ENCODE peak calls at places on chromosomes 16 and 17, in eight cellular contexts. A is cardiac muscle cell, K is SJCRH30, H is kidney epithelial cell, D is tibial artery, L is aorta, C is SK-N-SH, E is fibroblast of the aortic adventitia. P is an unnamed sample.

GRCh38 chr16:50666658-50667496 is 14.2 kb downstream of the SNX20 start:
- DNase-seq in L (peak; percentile 71), H (no peak), K (peak; percentile 43), E (no peak), C (no peak), D (no peak), A (no peak), P (no peak)

GRCh38 chr16:16042076-16042475 is 92.7 kb downstream of the ABCC1 start:
- DNase-seq in C (peak; percentile 71), K (peak; percentile 65), D (no peak), A (peak; percentile 49), H (no peak), L (no peak), E (peak; percentile 75), P (no peak)

GRCh38 chr16:82368041-82368440 is 198.0 kb upstream of the MPHOSPH6 start:
- DNase-seq in D (no peak), H (no peak), E (peak; percentile 2), C (peak; percentile 61), K (peak; percentile 29), L (no peak), A (peak; percentile 44), P (no peak)

GRCh38 chr16:12899529-12900168 is 1.7 kb upstream of the SHISA9 start:
- DNase-seq in A (no peak), D (no peak), E (no peak), L (no peak), K (no peak), H (no peak), C (no peak), P (no peak)

GRCh38 chr17:41734139-41734948 is at the start of gene HAP1:
- DNase-seq in K (no peak), A (peak; percentile 63), L (peak; percentile 83), C (peak; percentile 83), D (no peak), H (no peak), E (peak; percentile 13), P (peak; percentile 32)

GRCh38 chr17:34082404-34082803 is 172.7 kb upstream of the CCL2 start:
- DNase-seq in L (no peak), K (no peak), D (no peak), H (no peak), C (no peak), E (no peak), A (no peak), P (no peak)

GRCh38 chr17:78734841-78735641 is 47.0 kb downstream of the CYTH1 start:
- DNase-seq in H (no peak), L (no peak), A (no peak), E (no peak), D (no peak), K (no peak), C (no peak), P (no peak)

GRCh38 chr16:13168091-13168572 is 266.7 kb downstream of the SHISA9 start:
- DNase-seq in H (peak; percentile 56), D (no peak), A (no peak), C (peak; percentile 2), E (no peak), L (no peak), K (peak; percentile 2), P (no peak)

GRCh38 chr17:16281351-16281750 is 64.3 kb downstream of the PIGL start:
- DNase-seq in K (no peak), A (no peak), C (no peak), D (no peak), E (peak; percentile 92), L (no peak), H (no peak), P (no peak)

GRCh38 chr16:67545665-67546024 is 16.7 kb upstream of the CTCF start:
- DNase-seq in K (no peak), L (peak; percentile 66), H (no peak), E (no peak), D (no peak), C (no peak), A (no peak), P (no peak)

GRCh38 chr17:60989439-60989838 is 311.8 kb downstream of the BCAS3 start:
- DNase-seq in E (no peak), K (no peak), H (no peak), C (peak; percentile 32), A (no peak), L (no peak), D (no peak), P (no peak)

GRCh38 chr17:79842136-79842655 is 3.0 kb upstream of the CBX4 start:
- DNase-seq in C (no peak), L (no peak), A (no peak), E (no peak), H (no peak), K (no peak), D (no peak), P (peak; percentile 46)

GRCh38 chr17:47188266-47188665 is 829 bp downstream of the CDC27 start:
- DNase-seq in E (peak; percentile 65), D (no peak), A (no peak), H (no peak), C (peak; percentile 42), L (no peak), K (peak; percentile 56), P (no peak)

GRCh38 chr17:52709724-52710123 is 551.2 kb upstream of the CA10 start:
- DNase-seq in E (no peak), C (no peak), D (no peak), K (no peak), H (no peak), L (peak; percentile 51), A (no peak), P (no peak)

GRCh38 chr17:3660311-3660891 is 8.0 kb downstream of the TAX1BP3 start:
- DNase-seq in D (no peak), A (peak; percentile 56), K (no peak), H (no peak), L (no peak), C (no peak), E (no peak), P (peak; percentile 45)

GRCh38 chr17:51059781-51060180 is 60.9 kb downstream of the SPAG9 start:
- DNase-seq in H (no peak), E (peak; percentile 60), A (no peak), K (no peak), C (no peak), L (no peak), D (no peak), P (no peak)

GRCh38 chr16:53058441-53058840 is 3.6 kb downstream of the CHD9 start:
- DNase-seq in D (no peak), E (no peak), A (no peak), H (no peak), K (no peak), L (no peak), C (no peak), P (no peak)

GRCh38 chr16:86942469-86943175 is 364.3 kb downstream of the FOXL1 start:
- DNase-seq in K (no peak), E (no peak), L (peak; percentile 50), A (no peak), H (no peak), D (no peak), C (no peak), P (no peak)

GRCh38 chr16:78770353-78771091 is 671.1 kb downstream of the WWOX start:
- DNase-seq in A (peak; percentile 70), H (no peak), C (peak; percentile 81), E (no peak), D (peak; percentile 67), K (peak; percentile 68), L (peak; percentile 90), P (peak; percentile 87)

GRCh38 chr16:80996688-80997138 is 10.0 kb downstream of the CMC2 start:
- DNase-seq in A (no peak), K (no peak), D (no peak), E (no peak), C (no peak), L (no peak), H (no peak), P (no peak)

GRCh38 chr16:81000873-81001272 is 5.8 kb downstream of the CMC2 start:
- DNase-seq in E (no peak), C (no peak), K (no peak), D (no peak), A (no peak), L (no peak), H (no peak), P (no peak)

GRCh38 chr16:80994451-80994850 is 12.2 kb downstream of the CMC2 start:
- DNase-seq in L (no peak), H (no peak), E (peak; percentile 76), C (no peak), A (no peak), K (no peak), D (no peak), P (no peak)

GRCh38 chr16:80997964-80998620 is 8.6 kb downstream of the CMC2 start:
- DNase-seq in A (no peak), K (no peak), H (no peak), L (no peak), E (no peak), C (no peak), D (no peak), P (no peak)

GRCh38 chr16:80997139-80997798 is 9.4 kb downstream of the CMC2 start:
- DNase-seq in C (no peak), H (no peak), K (no peak), E (peak; percentile 67), D (no peak), A (no peak), L (no peak), P (no peak)
- H3K4me3 ChIP-seq in C (no peak overlapping the region), H (no peak overlapping the region), K (no peak overlapping the region), E (peak overlapping the region; percentile 46), D (peak overlapping the region; percentile 5), A (no peak overlapping the region), L (no peak overlapping the region), P (no peak overlapping the region)

DNA sequence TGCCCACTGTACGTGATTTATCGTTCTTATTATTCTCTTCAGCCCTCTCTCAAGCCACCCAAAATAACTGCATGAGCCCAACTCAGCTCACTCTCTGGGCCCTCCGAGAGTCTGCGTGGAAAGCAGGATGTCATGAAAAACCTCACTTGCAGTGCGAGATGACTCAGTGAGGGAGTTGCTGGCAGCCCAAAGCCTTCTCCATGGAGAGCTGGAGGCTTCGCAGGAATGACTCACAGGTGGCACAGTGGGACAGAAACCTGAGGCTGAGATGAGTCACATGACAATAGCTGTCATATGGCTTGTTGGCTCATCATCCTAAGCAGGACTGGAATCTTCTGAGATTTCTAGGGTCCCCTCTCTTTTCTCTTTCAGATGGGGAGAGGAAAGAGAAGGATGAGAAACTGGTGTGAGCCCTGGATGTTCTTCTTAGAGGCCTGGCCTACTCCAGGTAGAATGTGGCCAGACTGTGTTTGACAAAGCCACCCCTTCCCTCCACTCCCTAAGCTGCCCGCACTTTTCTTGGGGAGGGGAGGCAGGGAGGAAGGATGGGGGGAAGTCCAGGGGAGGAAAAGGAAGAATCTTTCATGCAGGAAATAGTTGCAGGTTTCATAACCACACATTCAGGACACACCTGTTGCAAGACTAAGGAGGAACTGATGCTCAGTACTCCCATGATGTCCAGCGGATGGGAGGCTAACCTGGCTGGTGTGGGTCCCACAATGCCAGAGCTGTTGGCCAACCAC is 160.6 kb upstream of the RPL38 start:
- DNase-seq in L (peak; percentile 86), E (peak; percentile 50), C (no peak), K (peak; percentile 37), H (peak; percentile 48), A (no peak), D (peak; percentile 54), P (no peak)
- H3K4me3 ChIP-seq in L (no peak overlapping the region), E (no peak overlapping the region), C (no peak overlapping the region), K (no peak overlapping the region), H (no peak overlapping the region), A (no peak overlapping the region), D (no peak overlapping the region), P (no peak overlapping the region)

GRCh38 chr17:5581655-5582054 is 2.7 kb downstream of the NLRP1 start:
- DNase-seq in K (no peak), E (no peak), L (no peak), C (no peak), D (no peak), H (no peak), A (no peak), P (no peak)
- H3K4me3 ChIP-seq in K (no peak overlapping the region), E (no peak overlapping the region), L (no peak overlapping the region), C (no peak overlapping the region), D (no peak overlapping the region), H (no peak overlapping the region), A (no peak overlapping the region), P (no peak overlapping the region)

GRCh38 chr17:48647964-48648245 is 21.7 kb upstream of the HOXB9 start:
- DNase-seq in D (no peak), C (no peak), E (no peak), H (no peak), A (no peak), L (no peak), K (no peak), P (no peak)
- H3K4me3 ChIP-seq in D (no peak overlapping the region), C (no peak overlapping the region), E (no peak overlapping the region), H (peak overlapping the region; percentile 74), A (no peak overlapping the region), L (no peak overlapping the region), K (no peak overlapping the region), P (no peak overlapping the region)